ENCODE peak calls at places on chromosomes 6 and 20, in nine cellular contexts. One of them, this sample, is unnamed.

GRCh38 chr20:63093966-63094766 is 87.4 kb upstream of the BHLHE23 start:
- DNase-seq in tibial nerve: no peak
- DNase-seq in fibroblast of mammary gland: no peak
- DNase-seq in A549: no peak
- DNase-seq in CD4-positive, alpha-beta T cell: no peak
- DNase-seq in sigmoid colon: peak; percentile 54
- DNase-seq in kidney: peak; percentile 53
- DNase-seq in RWPE2: peak; percentile 82
- DNase-seq in HepG2: no peak
- DNase-seq in this sample: peak; percentile 77

GRCh38 chr6:150016324-150017185 is 8.8 kb downstream of the RAET1L start:
- DNase-seq in tibial nerve: peak; percentile 75
- DNase-seq in fibroblast of mammary gland: peak; percentile 66
- DNase-seq in A549: peak; percentile 53
- DNase-seq in CD4-positive, alpha-beta T cell: peak; percentile 30
- DNase-seq in sigmoid colon: no peak
- DNase-seq in kidney: no peak
- DNase-seq in RWPE2: no peak
- DNase-seq in HepG2: peak; percentile 69
- DNase-seq in this sample: no peak

GRCh38 chr6:118387921-118388701 is 160.0 kb upstream of the PLN start:
- DNase-seq in tibial nerve: no peak
- DNase-seq in fibroblast of mammary gland: peak; percentile 87
- DNase-seq in A549: no peak
- DNase-seq in CD4-positive, alpha-beta T cell: no peak
- DNase-seq in sigmoid colon: no peak
- DNase-seq in kidney: no peak
- DNase-seq in RWPE2: peak; percentile 64
- DNase-seq in HepG2: no peak
- DNase-seq in this sample: no peak

GRCh38 chr6:73610444-73611275 is 43.1 kb downstream of the SLC17A5 start:
- DNase-seq in tibial nerve: peak; percentile 11
- DNase-seq in fibroblast of mammary gland: peak; percentile 53
- DNase-seq in A549: no peak
- DNase-seq in CD4-positive, alpha-beta T cell: no peak
- DNase-seq in sigmoid colon: no peak
- DNase-seq in kidney: no peak
- DNase-seq in RWPE2: no peak
- DNase-seq in HepG2: peak; percentile 52
- DNase-seq in this sample: no peak

GRCh38 chr6:125793280-125793679 is 2.5 kb downstream of the NCOA7 start:
- DNase-seq in tibial nerve: no peak
- DNase-seq in fibroblast of mammary gland: peak; percentile 60
- DNase-seq in A549: no peak
- DNase-seq in CD4-positive, alpha-beta T cell: no peak
- DNase-seq in sigmoid colon: no peak
- DNase-seq in kidney: no peak
- DNase-seq in RWPE2: no peak
- DNase-seq in HepG2: no peak
- DNase-seq in this sample: no peak

GRCh38 chr6:150142657-150143501 is at the start of gene PPP1R14C:
- DNase-seq in tibial nerve: no peak
- DNase-seq in fibroblast of mammary gland: no peak
- DNase-seq in A549: no peak
- DNase-seq in CD4-positive, alpha-beta T cell: no peak
- DNase-seq in sigmoid colon: no peak
- DNase-seq in kidney: peak; percentile 84
- DNase-seq in RWPE2: peak; percentile 73
- DNase-seq in HepG2: no peak
- DNase-seq in this sample: no peak

GRCh38 chr6:149014631-149015171 is 267.9 kb downstream of the UST start:
- DNase-seq in tibial nerve: no peak
- DNase-seq in fibroblast of mammary gland: peak; percentile 83
- DNase-seq in A549: no peak
- DNase-seq in CD4-positive, alpha-beta T cell: no peak
- DNase-seq in sigmoid colon: no peak
- DNase-seq in kidney: no peak
- DNase-seq in RWPE2: no peak
- DNase-seq in HepG2: no peak
- DNase-seq in this sample: no peak

GRCh38 chr6:80185492-80185891 is 79.0 kb downstream of the BCKDHB start:
- DNase-seq in tibial nerve: no peak
- DNase-seq in fibroblast of mammary gland: no peak
- DNase-seq in A549: no peak
- DNase-seq in CD4-positive, alpha-beta T cell: no peak
- DNase-seq in sigmoid colon: no peak
- DNase-seq in kidney: no peak
- DNase-seq in RWPE2: no peak
- DNase-seq in HepG2: no peak
- DNase-seq in this sample: no peak

GRCh38 chr6:105993769-105994521 is 92.2 kb upstream of the PRDM1 start:
- DNase-seq in tibial nerve: no peak
- DNase-seq in fibroblast of mammary gland: peak; percentile 36
- DNase-seq in A549: no peak
- DNase-seq in CD4-positive, alpha-beta T cell: peak; percentile 49
- DNase-seq in sigmoid colon: no peak
- DNase-seq in kidney: peak; percentile 79
- DNase-seq in RWPE2: no peak
- DNase-seq in HepG2: no peak
- DNase-seq in this sample: no peak

GRCh38 chr6:137853569-137854213 is 13.4 kb upstream of the TNFAIP3 start:
- DNase-seq in tibial nerve: no peak
- DNase-seq in fibroblast of mammary gland: peak; percentile 89
- DNase-seq in A549: no peak
- DNase-seq in CD4-positive, alpha-beta T cell: no peak
- DNase-seq in sigmoid colon: no peak
- DNase-seq in kidney: no peak
- DNase-seq in RWPE2: no peak
- DNase-seq in HepG2: no peak
- DNase-seq in this sample: no peak

GRCh38 chr6:20542927-20543602 is 8.8 kb downstream of the CDKAL1 start:
- DNase-seq in tibial nerve: no peak
- DNase-seq in fibroblast of mammary gland: peak; percentile 88
- DNase-seq in A549: no peak
- DNase-seq in CD4-positive, alpha-beta T cell: no peak
- DNase-seq in sigmoid colon: no peak
- DNase-seq in kidney: no peak
- DNase-seq in RWPE2: no peak
- DNase-seq in HepG2: peak; percentile 76
- DNase-seq in this sample: no peak

GRCh38 chr6:142897659-142898058 is 47.3 kb downstream of the HIVEP2 start:
- DNase-seq in tibial nerve: no peak
- DNase-seq in fibroblast of mammary gland: no peak
- DNase-seq in A549: no peak
- DNase-seq in CD4-positive, alpha-beta T cell: no peak
- DNase-seq in sigmoid colon: no peak
- DNase-seq in kidney: no peak
- DNase-seq in RWPE2: no peak
- DNase-seq in HepG2: no peak
- DNase-seq in this sample: no peak

GRCh38 chr6:142892254-142893021 is 52.5 kb downstream of the HIVEP2 start:
- DNase-seq in tibial nerve: no peak
- DNase-seq in fibroblast of mammary gland: no peak
- DNase-seq in A549: no peak
- DNase-seq in CD4-positive, alpha-beta T cell: no peak
- DNase-seq in sigmoid colon: no peak
- DNase-seq in kidney: no peak
- DNase-seq in RWPE2: no peak
- DNase-seq in HepG2: no peak
- DNase-seq in this sample: no peak

GRCh38 chr6:142891454-142891853 is 53.5 kb downstream of the HIVEP2 start:
- DNase-seq in tibial nerve: no peak
- DNase-seq in fibroblast of mammary gland: no peak
- DNase-seq in A549: no peak
- DNase-seq in CD4-positive, alpha-beta T cell: no peak
- DNase-seq in sigmoid colon: no peak
- DNase-seq in kidney: no peak
- DNase-seq in RWPE2: no peak
- DNase-seq in HepG2: no peak
- DNase-seq in this sample: no peak

GRCh38 chr6:142896732-142897131 is 48.2 kb downstream of the HIVEP2 start:
- DNase-seq in tibial nerve: no peak
- DNase-seq in fibroblast of mammary gland: no peak
- DNase-seq in A549: no peak
- DNase-seq in CD4-positive, alpha-beta T cell: no peak
- DNase-seq in sigmoid colon: no peak
- DNase-seq in kidney: no peak
- DNase-seq in RWPE2: no peak
- DNase-seq in HepG2: no peak
- DNase-seq in this sample: no peak

GRCh38 chr6:142893088-142893487 is 51.9 kb downstream of the HIVEP2 start:
- DNase-seq in tibial nerve: no peak
- DNase-seq in fibroblast of mammary gland: peak; percentile 59
- DNase-seq in A549: no peak
- DNase-seq in CD4-positive, alpha-beta T cell: no peak
- DNase-seq in sigmoid colon: no peak
- DNase-seq in kidney: no peak
- DNase-seq in RWPE2: no peak
- DNase-seq in HepG2: no peak
- DNase-seq in this sample: no peak
- TF ChIP-seq CTCF in tibial nerve: no peak
- TF ChIP-seq CTCF in fibroblast of mammary gland: no peak
- TF ChIP-seq CTCF in A549: no peak
- TF ChIP-seq CTCF in CD4-positive, alpha-beta T cell: no peak
- TF ChIP-seq CTCF in sigmoid colon: no peak
- TF ChIP-seq CTCF in kidney: no peak
- TF ChIP-seq CTCF in RWPE2: no peak
- TF ChIP-seq CTCF in HepG2: no peak
- TF ChIP-seq CTCF in this sample: no peak

GRCh38 chr6:97459535-97459934 is 176.5 kb upstream of the MMS22L start:
- DNase-seq in tibial nerve: no peak
- DNase-seq in fibroblast of mammary gland: no peak
- DNase-seq in A549: no peak
- DNase-seq in CD4-positive, alpha-beta T cell: no peak
- DNase-seq in sigmoid colon: no peak
- DNase-seq in kidney: no peak
- DNase-seq in RWPE2: no peak
- DNase-seq in HepG2: no peak
- DNase-seq in this sample: no peak
- TF ChIP-seq CTCF in tibial nerve: no peak
- TF ChIP-seq CTCF in fibroblast of mammary gland: no peak
- TF ChIP-seq CTCF in A549: no peak
- TF ChIP-seq CTCF in CD4-positive, alpha-beta T cell: no peak
- TF ChIP-seq CTCF in sigmoid colon: no peak
- TF ChIP-seq CTCF in kidney: no peak
- TF ChIP-seq CTCF in RWPE2: no peak
- TF ChIP-seq CTCF in HepG2: no peak
- TF ChIP-seq CTCF in this sample: no peak

GRCh38 chr20:60491261-60491660 is 533.0 kb downstream of the CDH26 start:
- DNase-seq in tibial nerve: no peak
- DNase-seq in fibroblast of mammary gland: peak; percentile 29
- DNase-seq in A549: no peak
- DNase-seq in CD4-positive, alpha-beta T cell: no peak
- DNase-seq in sigmoid colon: no peak
- DNase-seq in kidney: no peak
- DNase-seq in RWPE2: no peak
- DNase-seq in HepG2: no peak
- DNase-seq in this sample: no peak
- TF ChIP-seq CTCF in tibial nerve: no peak
- TF ChIP-seq CTCF in fibroblast of mammary gland: no peak
- TF ChIP-seq CTCF in A549: no peak
- TF ChIP-seq CTCF in CD4-positive, alpha-beta T cell: no peak
- TF ChIP-seq CTCF in sigmoid colon: no peak
- TF ChIP-seq CTCF in kidney: no peak
- TF ChIP-seq CTCF in RWPE2: no peak
- TF ChIP-seq CTCF in HepG2: no peak
- TF ChIP-seq CTCF in this sample: no peak

GRCh38 chr20:41956316-41957050 is 338.3 kb upstream of the CHD6 start:
- DNase-seq in tibial nerve: no peak
- DNase-seq in fibroblast of mammary gland: peak; percentile 1
- DNase-seq in A549: no peak
- DNase-seq in CD4-positive, alpha-beta T cell: no peak
- DNase-seq in sigmoid colon: no peak
- DNase-seq in kidney: no peak
- DNase-seq in RWPE2: no peak
- DNase-seq in HepG2: peak; percentile 39
- DNase-seq in this sample: no peak
- TF ChIP-seq CTCF in tibial nerve: no peak
- TF ChIP-seq CTCF in fibroblast of mammary gland: peak; percentile 10
- TF ChIP-seq CTCF in A549: peak; percentile 30
- TF ChIP-seq CTCF in CD4-positive, alpha-beta T cell: no peak
- TF ChIP-seq CTCF in sigmoid colon: peak; percentile 33
- TF ChIP-seq CTCF in kidney: peak; percentile 48
- TF ChIP-seq CTCF in RWPE2: peak; percentile 68
- TF ChIP-seq CTCF in HepG2: peak; percentile 91
- TF ChIP-seq CTCF in this sample: peak; percentile 36

DNA sequence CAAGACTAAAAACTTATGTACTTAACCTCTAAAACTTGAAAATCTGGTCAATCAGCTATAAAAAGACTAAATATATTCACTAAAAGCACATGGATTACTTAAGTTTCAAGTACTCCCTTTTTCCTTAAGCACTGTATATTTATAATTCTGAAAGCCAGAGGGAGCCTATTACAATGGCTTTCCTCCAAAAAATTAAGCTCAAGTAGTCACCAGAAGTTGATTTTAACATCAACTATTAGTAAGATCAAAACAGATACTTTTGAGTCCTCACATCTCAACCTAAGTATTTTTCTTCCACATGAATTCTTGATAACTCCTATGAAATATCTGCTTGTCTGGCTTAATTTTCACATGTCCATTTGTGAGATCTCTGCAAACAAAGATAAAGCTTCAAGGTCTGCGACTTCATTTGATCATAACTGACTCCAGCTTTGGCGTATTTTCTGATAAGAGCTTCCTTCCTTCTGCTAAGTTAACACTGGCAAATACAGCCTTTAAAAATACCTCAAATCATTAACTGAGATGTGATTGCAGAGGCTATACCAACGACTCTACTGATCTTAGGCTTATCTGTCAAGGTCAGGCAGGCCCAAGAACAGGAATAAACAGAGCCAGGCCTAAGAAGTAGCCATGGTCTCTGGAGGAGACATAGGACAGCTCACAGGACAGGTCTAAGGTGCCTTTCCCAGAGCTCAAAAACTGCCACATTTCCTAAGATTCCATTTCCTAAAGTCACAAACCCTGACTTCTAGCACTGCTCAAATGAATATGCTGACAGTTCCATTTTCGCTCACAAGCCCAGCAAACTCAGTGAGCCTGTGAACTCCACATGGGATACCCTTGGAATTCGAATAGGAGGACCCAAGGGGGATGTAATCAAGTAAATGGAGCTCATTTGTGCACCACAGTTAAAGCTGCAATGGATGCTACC is 10.0 kb downstream of the SNX5 start:
- DNase-seq in tibial nerve: no peak
- DNase-seq in fibroblast of mammary gland: peak; percentile 45
- DNase-seq in A549: no peak
- DNase-seq in CD4-positive, alpha-beta T cell: no peak
- DNase-seq in sigmoid colon: no peak
- DNase-seq in kidney: no peak
- DNase-seq in RWPE2: no peak
- DNase-seq in HepG2: peak; percentile 88
- DNase-seq in this sample: no peak
- TF ChIP-seq CTCF in tibial nerve: no peak
- TF ChIP-seq CTCF in fibroblast of mammary gland: peak; percentile 28
- TF ChIP-seq CTCF in A549: no peak
- TF ChIP-seq CTCF in CD4-positive, alpha-beta T cell: no peak
- TF ChIP-seq CTCF in sigmoid colon: no peak
- TF ChIP-seq CTCF in kidney: no peak
- TF ChIP-seq CTCF in RWPE2: no peak
- TF ChIP-seq CTCF in HepG2: no peak
- TF ChIP-seq CTCF in this sample: peak; percentile 73

GRCh38 chr6:36319436-36319762 is 17.3 kb downstream of the BNIP5 start:
- DNase-seq in tibial nerve: no peak
- DNase-seq in fibroblast of mammary gland: no peak
- DNase-seq in A549: no peak
- DNase-seq in CD4-positive, alpha-beta T cell: no peak
- DNase-seq in sigmoid colon: no peak
- DNase-seq in kidney: no peak
- DNase-seq in RWPE2: no peak
- DNase-seq in HepG2: no peak
- DNase-seq in this sample: no peak
- TF ChIP-seq CTCF in tibial nerve: no peak
- TF ChIP-seq CTCF in fibroblast of mammary gland: no peak
- TF ChIP-seq CTCF in A549: no peak
- TF ChIP-seq CTCF in CD4-positive, alpha-beta T cell: no peak
- TF ChIP-seq CTCF in sigmoid colon: no peak
- TF ChIP-seq CTCF in kidney: no peak
- TF ChIP-seq CTCF in RWPE2: no peak
- TF ChIP-seq CTCF in HepG2: no peak
- TF ChIP-seq CTCF in this sample: no peak

This sample was measured in chondrocyte.